ENCODE peak calls at places on chromosomes 5 and 9, in six cellular contexts. Y, V, L, N, I and D are unnamed samples.

GRCh38 chr9:134358026-134358967 is 32.0 kb downstream of the RXRA start:
- DNase-seq in V (no peak), N (no peak), Y (no peak), I (peak), L (no peak), D (peak)

GRCh38 chr9:113519401-113520108 is 56.0 kb downstream of the RGS3 start:
- DNase-seq in Y (no peak), I (no peak), N (no peak), L (peak), V (no peak), D (no peak)

GRCh38 chr5:172453986-172454354 is 355 bp downstream of the SH3PXD2B start:
- DNase-seq in V (no peak), N (peak), I (peak), L (peak), Y (no peak), D (no peak)

GRCh38 chr5:171893290-171893890 is 107.8 kb downstream of the SMIM23 start:
- DNase-seq in N (no peak), Y (no peak), V (no peak), I (peak), L (no peak), D (no peak)

GRCh38 chr5:63805151-63805550 is 157.1 kb downstream of the HTR1A start:
- DNase-seq in V (no peak), Y (no peak), L (no peak), I (no peak), N (no peak), D (no peak)

GRCh38 chr9:126125577-126125976 is 201.1 kb upstream of the MVB12B start:
- DNase-seq in N (no peak), I (peak), L (peak), V (no peak), Y (no peak), D (no peak)

GRCh38 chr5:166722939-166723338 is 1568.5 kb upstream of the WWC1 start:
- DNase-seq in Y (no peak), V (no peak), N (no peak), I (peak), L (peak), D (no peak)

GRCh38 chr9:112858625-112859147 is 32.0 kb downstream of the SLC46A2 start:
- DNase-seq in L (no peak), V (no peak), I (no peak), N (no peak), Y (no peak), D (no peak)

GRCh38 chr9:94168203-94169000 is 84.1 kb downstream of the PTPDC1 start:
- DNase-seq in L (no peak), I (no peak), N (no peak), V (no peak), Y (no peak), D (no peak)

GRCh38 chr5:179486596-179487051 is 63.7 kb upstream of the RUFY1 start:
- DNase-seq in I (peak), N (peak), Y (no peak), L (no peak), V (no peak), D (peak)

GRCh38 chr9:109319072-109319630 is 1.7 kb downstream of the EPB41L4B start:
- DNase-seq in V (no peak), L (no peak), Y (no peak), I (peak), N (no peak), D (no peak)

GRCh38 chr5:152990771-152991170 is 499.7 kb upstream of the GRIA1 start:
- DNase-seq in V (no peak), L (no peak), N (no peak), Y (no peak), I (peak), D (no peak)

GRCh38 chr9:79012561-79012960 is 559.2 kb upstream of the TLE4 start:
- DNase-seq in V (no peak), I (no peak), N (no peak), L (peak), Y (no peak), D (no peak)

GRCh38 chr5:14036947-14037346 is 92.5 kb upstream of the DNAH5 start:
- DNase-seq in V (no peak), I (no peak), Y (no peak), N (no peak), L (no peak), D (no peak)

GRCh38 chr9:125137200-125137599 is 6.1 kb downstream of the SCAI start:
- DNase-seq in V (no peak), I (no peak), Y (no peak), N (no peak), L (no peak), D (no peak)

GRCh38 chr5:72842816-72843215 is 26.4 kb downstream of the TNPO1 start:
- DNase-seq in I (peak), N (no peak), V (no peak), Y (no peak), L (peak), D (no peak)

GRCh38 chr5:141941307-141941706 is 16.7 kb downstream of the PCDH12 start:
- DNase-seq in L (no peak), V (no peak), N (no peak), Y (no peak), I (no peak), D (no peak)

GRCh38 chr5:69149676-69150010 is 17.3 kb upstream of the CCNB1 start:
- DNase-seq in I (no peak), V (no peak), L (no peak), N (no peak), Y (no peak), D (no peak)